ENCODE peak calls at places on chromosomes 3 and 15, in nine cellular contexts. One of them, this sample, is unnamed.

GRCh38 chr15:36040173-36040572 is 494.2 kb upstream of the DPH6 start:
- DNase-seq in adrenal gland: no peak
- DNase-seq in Peyer's patch: no peak
- DNase-seq in heart left ventricle: no peak
- DNase-seq in HCT116: no peak
- DNase-seq in uterus: no peak
- DNase-seq in breast epithelium: no peak
- DNase-seq in gastrocnemius medialis: no peak
- DNase-seq in upper lobe of left lung: no peak
- DNase-seq in this sample: no peak

GRCh38 chr3:126522363-126522788 is 1.6 kb upstream of the CHST13 start:
- DNase-seq in adrenal gland: peak
- DNase-seq in Peyer's patch: peak
- DNase-seq in heart left ventricle: peak
- DNase-seq in HCT116: peak
- DNase-seq in uterus: peak
- DNase-seq in breast epithelium: peak
- DNase-seq in gastrocnemius medialis: no peak
- DNase-seq in upper lobe of left lung: peak
- DNase-seq in this sample: no peak

GRCh38 chr3:182722938-182723337 is 70.4 kb upstream of the ATP11B start:
- DNase-seq in adrenal gland: no peak
- DNase-seq in Peyer's patch: no peak
- DNase-seq in heart left ventricle: no peak
- DNase-seq in HCT116: no peak
- DNase-seq in uterus: no peak
- DNase-seq in breast epithelium: no peak
- DNase-seq in gastrocnemius medialis: no peak
- DNase-seq in upper lobe of left lung: no peak
- DNase-seq in this sample: no peak

GRCh38 chr3:97932387-97932801 is 39.8 kb downstream of the RIOX2 start:
- DNase-seq in adrenal gland: no peak
- DNase-seq in Peyer's patch: no peak
- DNase-seq in heart left ventricle: peak
- DNase-seq in HCT116: no peak
- DNase-seq in uterus: no peak
- DNase-seq in breast epithelium: no peak
- DNase-seq in gastrocnemius medialis: no peak
- DNase-seq in upper lobe of left lung: no peak
- DNase-seq in this sample: no peak

GRCh38 chr3:172201990-172202318 is 162.6 kb downstream of the FNDC3B start:
- DNase-seq in adrenal gland: no peak
- DNase-seq in Peyer's patch: no peak
- DNase-seq in heart left ventricle: no peak
- DNase-seq in HCT116: no peak
- DNase-seq in uterus: no peak
- DNase-seq in breast epithelium: no peak
- DNase-seq in gastrocnemius medialis: no peak
- DNase-seq in upper lobe of left lung: peak
- DNase-seq in this sample: no peak

GRCh38 chr3:45123030-45123429 is 23.1 kb downstream of the CDCP1 start:
- DNase-seq in adrenal gland: no peak
- DNase-seq in Peyer's patch: no peak
- DNase-seq in heart left ventricle: no peak
- DNase-seq in HCT116: no peak
- DNase-seq in uterus: no peak
- DNase-seq in breast epithelium: no peak
- DNase-seq in gastrocnemius medialis: peak
- DNase-seq in upper lobe of left lung: no peak
- DNase-seq in this sample: no peak

GRCh38 chr15:38029741-38030140 is 95.3 kb downstream of the TMCO5A start:
- DNase-seq in adrenal gland: no peak
- DNase-seq in Peyer's patch: no peak
- DNase-seq in heart left ventricle: no peak
- DNase-seq in HCT116: no peak
- DNase-seq in uterus: no peak
- DNase-seq in breast epithelium: no peak
- DNase-seq in gastrocnemius medialis: no peak
- DNase-seq in upper lobe of left lung: no peak
- DNase-seq in this sample: no peak

GRCh38 chr3:50003766-50004278 is 63.9 kb downstream of the RBM6 start:
- DNase-seq in adrenal gland: no peak
- DNase-seq in Peyer's patch: no peak
- DNase-seq in heart left ventricle: no peak
- DNase-seq in HCT116: no peak
- DNase-seq in uterus: no peak
- DNase-seq in breast epithelium: no peak
- DNase-seq in gastrocnemius medialis: no peak
- DNase-seq in upper lobe of left lung: no peak
- DNase-seq in this sample: no peak

GRCh38 chr3:195524171-195524896 is 18.8 kb downstream of the PPP1R2 start:
- DNase-seq in adrenal gland: no peak
- DNase-seq in Peyer's patch: no peak
- DNase-seq in heart left ventricle: no peak
- DNase-seq in HCT116: no peak
- DNase-seq in uterus: no peak
- DNase-seq in breast epithelium: no peak
- DNase-seq in gastrocnemius medialis: no peak
- DNase-seq in upper lobe of left lung: no peak
- DNase-seq in this sample: no peak

GRCh38 chr15:68285243-68285980 is 7.9 kb downstream of the FEM1B start:
- DNase-seq in adrenal gland: no peak
- DNase-seq in Peyer's patch: no peak
- DNase-seq in heart left ventricle: no peak
- DNase-seq in HCT116: no peak
- DNase-seq in uterus: no peak
- DNase-seq in breast epithelium: no peak
- DNase-seq in gastrocnemius medialis: no peak
- DNase-seq in upper lobe of left lung: no peak
- DNase-seq in this sample: no peak

GRCh38 chr15:89139613-89140499 is 51.6 kb downstream of the ABHD2 start:
- DNase-seq in adrenal gland: no peak
- DNase-seq in Peyer's patch: no peak
- DNase-seq in heart left ventricle: peak
- DNase-seq in HCT116: no peak
- DNase-seq in uterus: no peak
- DNase-seq in breast epithelium: no peak
- DNase-seq in gastrocnemius medialis: no peak
- DNase-seq in upper lobe of left lung: peak
- DNase-seq in this sample: no peak

GRCh38 chr15:59999064-59999377 is 5.1 kb upstream of the FOXB1 start:
- DNase-seq in adrenal gland: no peak
- DNase-seq in Peyer's patch: no peak
- DNase-seq in heart left ventricle: no peak
- DNase-seq in HCT116: no peak
- DNase-seq in uterus: no peak
- DNase-seq in breast epithelium: no peak
- DNase-seq in gastrocnemius medialis: no peak
- DNase-seq in upper lobe of left lung: no peak
- DNase-seq in this sample: no peak

GRCh38 chr3:70360985-70361384 is 48.5 kb upstream of the MDFIC2 start:
- DNase-seq in adrenal gland: no peak
- DNase-seq in Peyer's patch: no peak
- DNase-seq in heart left ventricle: no peak
- DNase-seq in HCT116: no peak
- DNase-seq in uterus: no peak
- DNase-seq in breast epithelium: no peak
- DNase-seq in gastrocnemius medialis: no peak
- DNase-seq in upper lobe of left lung: no peak
- DNase-seq in this sample: no peak

DNA sequence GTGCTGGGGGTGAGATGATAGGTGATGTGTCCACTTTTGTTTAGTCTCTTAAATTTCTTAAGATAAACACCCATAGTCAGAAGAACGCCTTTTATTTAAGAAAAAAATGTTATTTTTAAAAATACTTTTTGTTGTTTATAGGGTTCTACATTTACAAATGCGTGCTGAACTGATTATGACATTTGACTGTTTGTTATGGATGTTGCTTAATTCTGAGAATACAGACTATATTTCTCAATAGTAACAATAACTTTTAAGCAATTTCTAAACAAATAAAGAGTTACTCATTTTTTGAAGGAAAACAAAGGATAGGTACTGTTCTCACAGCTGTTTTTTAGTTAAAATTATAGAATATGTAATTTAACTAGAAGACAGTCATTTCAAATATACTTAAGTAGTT is 249.9 kb upstream of the GBE1 start:
- DNase-seq in adrenal gland: no peak
- DNase-seq in Peyer's patch: no peak
- DNase-seq in heart left ventricle: no peak
- DNase-seq in HCT116: no peak
- DNase-seq in uterus: no peak
- DNase-seq in breast epithelium: no peak
- DNase-seq in gastrocnemius medialis: no peak
- DNase-seq in upper lobe of left lung: no peak
- DNase-seq in this sample: no peak
- TF ChIP-seq CTCF in adrenal gland: no peak
- TF ChIP-seq CTCF in Peyer's patch: no peak
- TF ChIP-seq CTCF in heart left ventricle: no peak
- TF ChIP-seq CTCF in HCT116: no peak
- TF ChIP-seq CTCF in uterus: no peak
- TF ChIP-seq CTCF in breast epithelium: no peak
- TF ChIP-seq CTCF in gastrocnemius medialis: no peak
- TF ChIP-seq CTCF in upper lobe of left lung: no peak
- TF ChIP-seq CTCF in this sample: no peak

GRCh38 chr3:57999423-58000115 is 8.7 kb upstream of the FLNB start:
- DNase-seq in adrenal gland: no peak
- DNase-seq in Peyer's patch: no peak
- DNase-seq in heart left ventricle: no peak
- DNase-seq in HCT116: no peak
- DNase-seq in uterus: no peak
- DNase-seq in breast epithelium: no peak
- DNase-seq in gastrocnemius medialis: no peak
- DNase-seq in upper lobe of left lung: no peak
- DNase-seq in this sample: no peak
- H3K27ac ChIP-seq in adrenal gland: no peak
- H3K27ac ChIP-seq in Peyer's patch: peak
- H3K27ac ChIP-seq in heart left ventricle: no peak
- H3K27ac ChIP-seq in HCT116: no peak
- H3K27ac ChIP-seq in uterus: peak
- H3K27ac ChIP-seq in breast epithelium: no peak
- H3K27ac ChIP-seq in gastrocnemius medialis: no peak
- H3K27ac ChIP-seq in upper lobe of left lung: no peak
- H3K27ac ChIP-seq in this sample: no peak

GRCh38 chr3:48663489-48664312 is 1.0 kb upstream of the CELSR3 start:
- DNase-seq in adrenal gland: peak
- DNase-seq in Peyer's patch: peak
- DNase-seq in heart left ventricle: peak
- DNase-seq in HCT116: peak
- DNase-seq in uterus: peak
- DNase-seq in breast epithelium: peak
- DNase-seq in gastrocnemius medialis: peak
- DNase-seq in upper lobe of left lung: peak
- DNase-seq in this sample: peak
- TF ChIP-seq POLR2A in adrenal gland: peak
- TF ChIP-seq POLR2A in Peyer's patch: no peak
- TF ChIP-seq POLR2A in heart left ventricle: no peak
- TF ChIP-seq POLR2A in HCT116: peak
- TF ChIP-seq POLR2A in uterus: peak
- TF ChIP-seq POLR2A in breast epithelium: no peak
- TF ChIP-seq POLR2A in gastrocnemius medialis: no peak
- TF ChIP-seq POLR2A in upper lobe of left lung: peak
- TF ChIP-seq POLR2A in this sample: no peak

GRCh38 chr3:72587282-72587681 is 261.0 kb downstream of the SHQ1 start:
- DNase-seq in adrenal gland: no peak
- DNase-seq in Peyer's patch: no peak
- DNase-seq in heart left ventricle: no peak
- DNase-seq in HCT116: no peak
- DNase-seq in uterus: no peak
- DNase-seq in breast epithelium: no peak
- DNase-seq in gastrocnemius medialis: no peak
- DNase-seq in upper lobe of left lung: no peak
- DNase-seq in this sample: no peak
- TF ChIP-seq CTCF in adrenal gland: no peak
- TF ChIP-seq CTCF in Peyer's patch: no peak
- TF ChIP-seq CTCF in heart left ventricle: no peak
- TF ChIP-seq CTCF in HCT116: peak
- TF ChIP-seq CTCF in uterus: no peak
- TF ChIP-seq CTCF in breast epithelium: no peak
- TF ChIP-seq CTCF in gastrocnemius medialis: no peak
- TF ChIP-seq CTCF in upper lobe of left lung: no peak
- TF ChIP-seq CTCF in this sample: no peak

DNA sequence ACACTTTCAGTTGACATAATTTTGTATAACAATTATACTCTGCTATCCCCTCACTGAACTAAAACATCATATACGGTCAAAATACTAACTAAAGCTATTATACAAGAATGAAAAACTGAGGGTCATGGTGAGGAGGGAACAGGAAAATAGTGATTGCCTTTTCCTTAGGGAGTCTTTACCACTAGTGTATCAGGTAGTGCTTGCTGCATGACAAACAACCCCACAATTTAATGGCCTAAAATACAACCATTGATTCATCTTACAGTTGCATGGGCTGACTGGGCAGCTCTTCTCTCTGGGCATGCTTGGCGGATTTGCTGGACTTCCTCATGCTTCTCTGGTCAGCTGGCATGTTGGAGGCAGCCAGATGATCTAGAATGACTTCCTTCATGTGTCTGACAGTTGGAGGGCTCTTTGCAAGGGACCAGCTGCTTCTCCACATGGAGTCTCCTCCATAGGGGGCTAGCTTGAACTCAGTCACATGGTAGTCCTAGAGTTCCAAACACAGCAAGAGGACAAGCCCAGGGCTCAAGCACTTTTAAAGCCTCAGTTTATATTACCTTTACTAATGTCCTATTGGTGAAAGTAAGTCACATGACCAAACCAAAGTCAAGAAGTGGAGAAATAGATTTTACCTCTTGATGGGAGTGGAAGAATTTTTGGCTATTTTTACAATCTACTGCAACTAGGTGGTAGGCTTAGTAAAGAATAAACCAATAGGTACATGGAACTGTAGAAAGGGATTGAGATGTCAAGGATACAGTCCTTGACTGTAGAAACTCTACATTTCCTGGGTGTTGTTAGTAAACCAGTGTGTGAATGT is 18.8 kb downstream of the THAP10 start:
- DNase-seq in adrenal gland: no peak
- DNase-seq in Peyer's patch: no peak
- DNase-seq in heart left ventricle: no peak
- DNase-seq in HCT116: no peak
- DNase-seq in uterus: no peak
- DNase-seq in breast epithelium: no peak
- DNase-seq in gastrocnemius medialis: no peak
- DNase-seq in upper lobe of left lung: no peak
- DNase-seq in this sample: no peak
- H3K27ac ChIP-seq in adrenal gland: no peak
- H3K27ac ChIP-seq in Peyer's patch: no peak
- H3K27ac ChIP-seq in heart left ventricle: no peak
- H3K27ac ChIP-seq in HCT116: no peak
- H3K27ac ChIP-seq in uterus: no peak
- H3K27ac ChIP-seq in breast epithelium: no peak
- H3K27ac ChIP-seq in gastrocnemius medialis: no peak
- H3K27ac ChIP-seq in upper lobe of left lung: no peak
- H3K27ac ChIP-seq in this sample: no peak

GRCh38 chr3:52694528-52695189 is 8.8 kb downstream of the GNL3 start:
- DNase-seq in adrenal gland: no peak
- DNase-seq in Peyer's patch: no peak
- DNase-seq in heart left ventricle: no peak
- DNase-seq in HCT116: no peak
- DNase-seq in uterus: no peak
- DNase-seq in breast epithelium: no peak
- DNase-seq in gastrocnemius medialis: no peak
- DNase-seq in upper lobe of left lung: no peak
- DNase-seq in this sample: no peak
- TF ChIP-seq POLR2A in adrenal gland: no peak
- TF ChIP-seq POLR2A in Peyer's patch: no peak
- TF ChIP-seq POLR2A in heart left ventricle: no peak
- TF ChIP-seq POLR2A in HCT116: no peak
- TF ChIP-seq POLR2A in uterus: no peak
- TF ChIP-seq POLR2A in breast epithelium: no peak
- TF ChIP-seq POLR2A in gastrocnemius medialis: no peak
- TF ChIP-seq POLR2A in upper lobe of left lung: no peak
- TF ChIP-seq POLR2A in this sample: no peak

GRCh38 chr15:48855501-48856440 is 22.2 kb upstream of the EID1 start:
- DNase-seq in adrenal gland: peak
- DNase-seq in Peyer's patch: no peak
- DNase-seq in heart left ventricle: no peak
- DNase-seq in HCT116: peak
- DNase-seq in uterus: peak
- DNase-seq in breast epithelium: no peak
- DNase-seq in gastrocnemius medialis: no peak
- DNase-seq in upper lobe of left lung: no peak
- DNase-seq in this sample: no peak
- TF ChIP-seq CTCF in adrenal gland: peak
- TF ChIP-seq CTCF in Peyer's patch: peak
- TF ChIP-seq CTCF in heart left ventricle: peak
- TF ChIP-seq CTCF in HCT116: peak
- TF ChIP-seq CTCF in uterus: peak
- TF ChIP-seq CTCF in breast epithelium: no peak
- TF ChIP-seq CTCF in gastrocnemius medialis: peak
- TF ChIP-seq CTCF in upper lobe of left lung: peak
- TF ChIP-seq CTCF in this sample: peak